ENCODE peak calls at places on chromosomes 11 and 22, in eight cellular contexts. O is uterus, I is adrenal gland, P is A673, N is left ventricle myocardium inferior, R is fibroblast of lung, D is cardiac muscle cell, B is neuronal stem cell. V is an unnamed sample. For H3K4me1, the result is how much of the 10 kb centered on the place peaks cover.

GRCh38 chr11:3200388-3201111 is 18.1 kb downstream of the MRGPRG start:
- DNase-seq in R (no peak), P (no peak), O (no peak), B (no peak), N (no peak), I (no peak), D (no peak), V (no peak)

GRCh38 chr11:14506532-14506931 is 6.9 kb upstream of the COPB1 start:
- DNase-seq in O (no peak), N (no peak), B (no peak), P (no peak), R (peak), D (peak), I (peak), V (peak)

GRCh38 chr22:37187891-37188761 is at the start of gene C1QTNF6:
- DNase-seq in O (peak), I (peak), D (peak), P (peak), N (peak), R (peak), B (peak), V (no peak)

GRCh38 chr11:58919980-58920379 is 19.3 kb upstream of the GLYATL1 start:
- DNase-seq in B (no peak), R (no peak), P (no peak), N (no peak), I (no peak), O (no peak), D (no peak), V (no peak)

GRCh38 chr11:24391165-24391564 is 105.7 kb upstream of the LUZP2 start:
- DNase-seq in B (no peak), O (no peak), P (peak), D (peak), I (peak), R (peak), N (no peak), V (peak)

GRCh38 chr11:18383388-18384156 is 10.8 kb upstream of the LDHA start:
- DNase-seq in I (peak), O (peak), P (peak), R (peak), B (no peak), D (peak), N (peak), V (peak)

GRCh38 chr11:59801981-59802638 is 8.5 kb downstream of the MRPL16 start:
- DNase-seq in P (peak), N (no peak), I (peak), D (peak), O (peak), R (peak), B (peak), V (peak)

GRCh38 chr11:115530752-115531151 is 26.5 kb upstream of the CADM1 start:
- DNase-seq in D (no peak), N (no peak), O (no peak), R (no peak), B (no peak), P (no peak), I (no peak), V (no peak)

GRCh38 chr22:27668828-27669797 is 132.4 kb downstream of the MN1 start:
- DNase-seq in R (peak), B (no peak), N (peak), P (no peak), I (peak), D (peak), O (peak), V (peak)

GRCh38 chr11:67633758-67634365 is 4.1 kb upstream of the NUDT8 start:
- DNase-seq in I (no peak), R (no peak), N (no peak), D (no peak), P (no peak), B (no peak), O (no peak), V (no peak)

DNA sequence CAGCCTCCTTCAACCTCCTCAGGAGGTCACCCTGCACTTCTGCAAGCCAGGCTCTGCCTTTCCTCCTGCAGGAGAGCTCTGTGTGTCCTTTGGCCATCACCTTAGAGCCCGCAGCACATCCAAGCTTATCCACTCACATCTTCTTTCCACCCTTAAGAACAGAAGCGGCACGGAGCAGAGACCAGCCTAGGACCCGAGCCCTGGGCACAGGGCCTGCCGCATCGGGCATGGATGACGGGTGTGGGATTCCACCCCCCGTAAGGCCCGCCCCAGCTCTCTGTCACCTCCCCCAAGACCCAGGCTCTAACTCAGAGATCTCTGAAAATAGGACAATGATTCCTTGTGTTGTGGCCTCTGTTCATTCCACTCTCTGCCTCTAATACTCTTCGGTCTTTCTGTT is 42.1 kb upstream of the PHF21B start:
- DNase-seq in O (no peak), N (no peak), D (no peak), P (no peak), R (no peak), B (no peak), I (no peak), V (no peak)
- H3K4me1 ChIP-seq in O (under half), N (under half), D (under half), P (under half), R (under half), B (under half), I (under half), V (under half)

GRCh38 chr11:57761301-57762234 is at the start of gene CTNND1:
- DNase-seq in R (peak), I (peak), O (peak), N (peak), D (peak), B (peak), P (peak), V (peak)

GRCh38 chr11:57764972-57765371 is 3.4 kb downstream of the CTNND1 start:
- DNase-seq in N (no peak), P (no peak), R (no peak), B (no peak), D (no peak), O (no peak), I (no peak), V (no peak)

GRCh38 chr11:57763568-57763967 is 2.0 kb downstream of the CTNND1 start:
- DNase-seq in N (no peak), O (no peak), R (peak), D (peak), B (no peak), P (peak), I (no peak), V (peak)

GRCh38 chr11:57762235-57762866 is 749 bp downstream of the CTNND1 start:
- DNase-seq in D (peak), R (no peak), N (no peak), O (peak), I (no peak), P (peak), B (no peak), V (no peak)

DNA sequence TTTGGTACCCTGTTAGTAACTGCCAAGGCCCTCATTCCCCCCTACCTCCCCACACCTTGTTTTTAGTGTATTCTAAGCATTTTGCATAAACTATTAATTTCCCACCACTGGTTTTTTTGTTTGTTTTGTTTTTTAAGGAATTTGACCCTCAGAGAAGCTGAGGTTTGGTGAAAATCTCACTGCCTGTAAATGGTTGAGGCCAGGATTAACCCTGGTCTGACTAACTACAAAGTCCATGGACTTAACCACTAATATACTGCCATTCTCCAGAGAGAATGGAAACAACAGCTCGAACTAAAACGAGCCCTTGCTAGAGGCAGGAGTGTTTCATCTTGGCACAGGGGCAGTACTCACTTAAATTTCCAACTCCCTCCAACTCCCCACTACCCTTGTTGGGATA is 2.9 kb downstream of the CTNND1 start:
- DNase-seq in O (no peak), P (no peak), D (no peak), I (no peak), R (peak), N (no peak), B (no peak), V (no peak)
- H3K4me1 ChIP-seq in O (under half), P (under half), D (under half), I (half or more), R (under half), N (half or more), B (under half), V (under half)

DNA sequence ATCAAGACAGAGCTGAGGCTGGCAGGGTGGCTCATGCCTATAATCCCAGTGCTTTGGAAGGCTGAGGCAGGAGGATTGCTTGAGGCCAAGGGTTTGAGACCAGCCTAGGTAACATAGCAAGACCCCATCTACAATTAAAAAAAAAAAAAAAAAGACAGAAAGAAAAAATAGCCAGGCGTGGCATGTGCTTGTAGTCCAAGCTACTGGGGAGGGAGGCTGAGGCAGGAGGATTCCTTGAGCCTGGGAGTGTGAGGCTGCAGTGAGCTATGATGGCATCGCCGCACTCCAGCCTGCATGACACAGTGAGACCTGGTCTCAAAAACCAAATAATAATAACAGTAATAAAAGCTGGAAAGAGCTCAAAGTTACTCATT is 9.4 kb downstream of the SERPIND1 start:
- DNase-seq in N (no peak), O (no peak), D (no peak), B (no peak), I (no peak), R (no peak), P (no peak), V (no peak)
- H3K4me1 ChIP-seq in N (under half), O (under half), D (under half), B (under half), I (under half), R (under half), P (under half), V (under half)

GRCh38 chr22:46068908-46069481 is 81.3 kb upstream of the PPARA start:
- DNase-seq in D (peak), O (peak), N (peak), I (peak), R (peak), P (peak), B (no peak), V (peak)
- H3K4me1 ChIP-seq in D (under half), O (under half), N (half or more), I (half or more), R (under half), P (under half), B (under half), V (half or more)

GRCh38 chr11:108235192-108235591 is 12.3 kb downstream of the ATM start:
- DNase-seq in O (no peak), R (no peak), I (no peak), P (no peak), N (no peak), B (no peak), D (no peak), V (no peak)

GRCh38 chr11:108237058-108237481 is 14.2 kb downstream of the ATM start:
- DNase-seq in B (no peak), N (no peak), O (no peak), D (peak), R (no peak), I (no peak), P (no peak), V (no peak)

GRCh38 chr11:108235633-108236032 is 12.8 kb downstream of the ATM start:
- DNase-seq in P (no peak), I (no peak), O (no peak), D (no peak), B (no peak), R (no peak), N (no peak), V (no peak)

GRCh38 chr11:108228236-108228635 is 5.4 kb downstream of the ATM start:
- DNase-seq in I (no peak), B (no peak), O (no peak), N (no peak), R (no peak), D (no peak), P (no peak), V (no peak)

DNA sequence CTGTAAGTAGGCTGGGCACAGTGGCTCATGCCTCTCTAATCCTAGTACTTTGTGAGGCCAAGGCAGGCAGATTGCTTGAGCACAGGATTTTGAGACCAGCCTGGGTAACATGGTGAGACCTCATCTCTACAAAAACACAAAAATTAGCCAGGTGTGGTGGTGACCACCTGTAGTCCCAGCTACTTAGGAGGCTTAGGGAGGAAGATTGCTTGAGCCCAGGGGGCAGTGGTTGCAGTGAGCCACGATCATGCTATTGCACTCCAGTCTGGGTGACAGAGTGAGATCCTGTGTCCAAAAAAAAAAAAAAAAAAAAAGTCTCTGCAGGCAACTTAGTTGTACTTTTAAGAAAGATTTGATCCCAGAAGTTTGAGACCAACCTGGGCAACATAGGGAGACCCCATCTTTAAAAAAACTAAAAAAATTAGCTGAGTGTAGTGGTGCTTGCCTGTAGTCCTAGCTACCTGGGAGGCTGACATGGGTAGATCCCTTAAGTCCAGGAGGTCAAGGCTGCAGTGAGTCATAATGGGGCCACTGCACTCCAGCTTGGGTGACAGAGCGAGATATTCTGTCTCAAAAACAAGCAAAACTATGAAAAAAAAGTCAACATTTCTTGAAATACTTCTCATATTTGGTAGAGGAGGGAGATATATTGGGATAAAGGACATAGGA is 10.5 kb downstream of the ATM start:
- DNase-seq in I (peak), O (no peak), P (no peak), B (no peak), D (no peak), N (no peak), R (no peak), V (no peak)
- H3K4me1 ChIP-seq in I (under half), O (under half), P (under half), B (under half), D (under half), N (under half), R (under half), V (under half)

V was measured in astrocyte.